ENCODE peak calls at places on chromosomes 4 and X, in seven cellular contexts. D is NCI-H345, X is erythroblast, O is NCI-H460, H is pons, G is left lung, J is NCI-H1092. M is an unnamed sample.
A peak's percentile ranks its signal among the peaks of the same experiment; 100 is the strongest.

GRCh38 chr4:132526652-132527051 is 622.4 kb upstream of the PCDH10 start:
- DNase-seq in D (no peak), X (no peak), O (no peak), H (no peak), G (no peak), J (no peak), M (no peak)

GRCh38 chr4:110193822-110194761 is 4.3 kb downstream of the ELOVL6 start:
- DNase-seq in D (peak; percentile 90), X (peak; percentile 97), O (peak; percentile 87), H (peak; percentile 99), G (peak; percentile 71), J (peak; percentile 18), M (peak; percentile 71)

GRCh38 chr4:174279433-174279832 is 4.0 kb downstream of the FBXO8 start:
- DNase-seq in D (no peak), X (no peak), O (no peak), H (no peak), G (no peak), J (no peak), M (no peak)

GRCh38 chr4:102449751-102450352 is 51.3 kb upstream of the NFKB1 start:
- DNase-seq in D (peak; percentile 61), X (peak; percentile 64), O (peak; percentile 58), H (peak; percentile 90), G (no peak), J (peak; percentile 72), M (no peak)

GRCh38 chr4:24578364-24578763 is 6.0 kb downstream of the DHX15 start:
- DNase-seq in D (no peak), X (no peak), O (no peak), H (no peak), G (no peak), J (no peak), M (no peak)

GRCh38 chrX:18490816-18491215 is 65.4 kb downstream of the CDKL5 start:
- DNase-seq in D (no peak), X (no peak), O (no peak), H (no peak), G (no peak), J (no peak), M (no peak)

GRCh38 chrX:1576201-1577101 is 15.0 kb upstream of the AKAP17A start:
- DNase-seq in D (no peak), X (no peak), O (no peak), H (no peak), G (no peak), J (no peak), M (no peak)

GRCh38 chr4:2324891-2325290 is 63.0 kb upstream of the MXD4 start:
- DNase-seq in D (no peak), X (no peak), O (no peak), H (no peak), G (no peak), J (no peak), M (no peak)

GRCh38 chrX:47849776-47850175 is 13.1 kb downstream of the ZNF81 start:
- DNase-seq in D (peak; percentile 5), X (no peak), O (no peak), H (no peak), G (no peak), J (no peak), M (no peak)

GRCh38 chr4:145861331-145862318 is 77.0 kb downstream of the ZNF827 start:
- DNase-seq in D (no peak), X (no peak), O (no peak), H (no peak), G (no peak), J (no peak), M (no peak)

GRCh38 chr4:174218127-174218790 is 65.2 kb downstream of the FBXO8 start:
- DNase-seq in D (no peak), X (no peak), O (no peak), H (no peak), G (peak; percentile 47), J (no peak), M (no peak)

GRCh38 chrX:21932277-21932996 is 8.1 kb upstream of the SMS start:
- DNase-seq in D (no peak), X (no peak), O (no peak), H (no peak), G (no peak), J (no peak), M (peak; percentile 79)

GRCh38 chr4:48041535-48042137 is 25.1 kb downstream of the NIPAL1 start:
- DNase-seq in D (no peak), X (no peak), O (no peak), H (no peak), G (no peak), J (no peak), M (no peak)

GRCh38 chrX:23749576-23749975 is 6.5 kb upstream of the ACOT9 start:
- DNase-seq in D (no peak), X (no peak), O (no peak), H (no peak), G (no peak), J (no peak), M (no peak)

GRCh38 chr4:76543378-76543777 is 108.3 kb downstream of the SHROOM3 start:
- DNase-seq in D (no peak), X (no peak), O (no peak), H (no peak), G (no peak), J (no peak), M (no peak)

GRCh38 chr4:33831667-33832066 is 2412.6 kb downstream of the ARAP2 start:
- DNase-seq in D (no peak), X (no peak), O (no peak), H (no peak), G (no peak), J (no peak), M (no peak)

GRCh38 chr4:1215347-1216075 is 33.4 kb downstream of the CTBP1 start:
- DNase-seq in D (no peak), X (no peak), O (no peak), H (no peak), G (no peak), J (no peak), M (no peak)

GRCh38 chr4:101089168-101089567 is 258.2 kb downstream of the PPP3CA start:
- DNase-seq in D (no peak), X (no peak), O (no peak), H (no peak), G (no peak), J (no peak), M (no peak)

GRCh38 chr4:37604464-37604863 is 81.7 kb downstream of the RELL1 start:
- DNase-seq in D (no peak), X (no peak), O (no peak), H (no peak), G (no peak), J (no peak), M (no peak)

GRCh38 chrX:40154853-40155616 is 57.3 kb upstream of the BCOR start:
- DNase-seq in D (peak; percentile 71), X (peak; percentile 72), O (peak; percentile 79), H (no peak), G (peak; percentile 76), J (peak; percentile 64), M (no peak)

GRCh38 chr4:149158852-149159251 is 656.8 kb downstream of the IQCM start:
- DNase-seq in D (no peak), X (no peak), O (no peak), H (no peak), G (no peak), J (no peak), M (no peak)

GRCh38 chr4:183765121-183765990 is 106.3 kb downstream of the TRAPPC11 start:
- DNase-seq in D (no peak), X (no peak), O (no peak), H (no peak), G (no peak), J (no peak), M (no peak)

GRCh38 chrX:48956728-48957414 is 536 bp downstream of the OTUD5 start:
- DNase-seq in D (no peak), X (peak; percentile 66), O (no peak), H (no peak), G (peak; percentile 82), J (no peak), M (no peak)

GRCh38 chr4:128796934-128797333 is 12.6 kb upstream of the JADE1 start:
- DNase-seq in D (no peak), X (no peak), O (peak; percentile 49), H (no peak), G (no peak), J (no peak), M (no peak)

GRCh38 chr4:36244257-36245084 is at the start of gene ARAP2:
- DNase-seq in D (peak; percentile 52), X (peak; percentile 57), O (peak; percentile 13), H (peak; percentile 69), G (peak; percentile 95), J (no peak), M (no peak)

GRCh38 chrX:119015407-119016242 is 41.2 kb downstream of the LONRF3 start:
- DNase-seq in D (no peak), X (no peak), O (peak; percentile 52), H (no peak), G (peak; percentile 73), J (no peak), M (peak; percentile 63)

GRCh38 chrX:106692425-106693075 is 34.0 kb upstream of the RNF128 start:
- DNase-seq in D (no peak), X (no peak), O (no peak), H (no peak), G (no peak), J (no peak), M (no peak)

M was measured in epithelial cell of proximal tubule.